ENCODE peak calls at places on chromosome 13, in five cellular contexts. F is A549, P is GM12878, O is K562, A is suprapubic skin. D is an unnamed sample.

GRCh38 chr13:100514788-100515409 is 73.7 kb downstream of the GGACT start:
- DNase-seq in F (peak; percentile 89), P (peak; percentile 27), O (peak; percentile 82), A (peak; percentile 88), D (peak; percentile 87)

GRCh38 chr13:110507678-110508381 is 53.7 kb downstream of the RAB20 start:
- DNase-seq in F (peak; percentile 16), P (no peak), O (peak; percentile 27), A (no peak), D (no peak)

GRCh38 chr13:98581971-98582702 is 5.2 kb upstream of the STK24 start:
- DNase-seq in F (no peak), P (no peak), O (no peak), A (no peak), D (no peak)

GRCh38 chr13:99647593-99647980 is 146.3 kb downstream of the TM9SF2 start:
- DNase-seq in F (no peak), P (no peak), O (no peak), A (no peak), D (no peak)

GRCh38 chr13:52004508-52005183 is 6.6 kb downstream of the ATP7B start:
- DNase-seq in F (no peak), P (no peak), O (no peak), A (no peak), D (no peak)

GRCh38 chr13:48006396-48006795 is 5.3 kb upstream of the SUCLA2 start:
- DNase-seq in F (no peak), P (no peak), O (no peak), A (no peak), D (no peak)

GRCh38 chr13:43564941-43565340 is 221.8 kb downstream of the ENOX1 start:
- DNase-seq in F (no peak), P (no peak), O (no peak), A (no peak), D (no peak)

GRCh38 chr13:37490176-37490575 is 108.4 kb downstream of the POSTN start:
- DNase-seq in F (no peak), P (no peak), O (no peak), A (no peak), D (no peak)

GRCh38 chr13:24675806-24676570 is 4.2 kb upstream of the ATP12A start:
- DNase-seq in F (no peak), P (no peak), O (no peak), A (peak; percentile 45), D (no peak)

GRCh38 chr13:59437902-59438301 is 725.8 kb downstream of the DIAPH3 start:
- DNase-seq in F (no peak), P (no peak), O (no peak), A (no peak), D (no peak)

GRCh38 chr13:75458696-75459422 is 23.1 kb downstream of the TBC1D4 start:
- DNase-seq in F (no peak), P (peak; percentile 49), O (no peak), A (no peak), D (no peak)

GRCh38 chr13:97878421-97879375 is 74.8 kb upstream of the IPO5 start:
- DNase-seq in F (no peak), P (no peak), O (no peak), A (no peak), D (no peak)

GRCh38 chr13:47611664-47612288 is 389.3 kb downstream of the SUCLA2 start:
- DNase-seq in F (no peak), P (no peak), O (no peak), A (no peak), D (no peak)

GRCh38 chr13:91740811-91741210 is 342.4 kb downstream of the GPC5 start:
- DNase-seq in F (no peak), P (no peak), O (no peak), A (no peak), D (no peak)

GRCh38 chr13:35514166-35514565 is 37.7 kb upstream of the MAB21L1 start:
- DNase-seq in F (no peak), P (no peak), O (no peak), A (no peak), D (no peak)

GRCh38 chr13:109297628-109298027 is 488.8 kb downstream of the IRS2 start:
- DNase-seq in F (no peak), P (no peak), O (no peak), A (no peak), D (no peak)
- TF ChIP-seq EP300 in F (no peak), P (no peak), O (no peak), A (no peak), D (no peak)

DNA sequence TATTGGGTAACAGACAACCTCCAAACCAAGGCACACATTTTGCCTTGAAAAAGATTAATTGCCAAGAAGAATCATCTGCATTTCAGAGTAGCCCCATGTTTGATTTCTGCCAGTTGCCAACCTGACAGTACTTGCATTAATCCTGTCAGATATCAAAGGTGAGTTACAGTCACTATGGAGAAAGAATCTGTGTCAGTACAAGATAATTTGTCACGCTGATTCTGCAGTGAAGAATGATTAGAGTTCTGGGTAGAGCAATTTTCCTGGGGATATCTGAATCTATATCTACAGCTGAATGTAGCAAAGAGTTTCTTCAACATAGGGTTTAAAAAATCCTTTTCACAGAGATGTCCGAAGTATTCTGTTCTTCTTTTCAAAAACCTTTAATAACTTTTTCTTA is 150.7 kb downstream of the AKAP11 start:
- DNase-seq in F (no peak), P (no peak), O (no peak), A (no peak), D (no peak)
- TF ChIP-seq EP300 in F (no peak), P (no peak), O (no peak), A (no peak), D (no peak)

DNA sequence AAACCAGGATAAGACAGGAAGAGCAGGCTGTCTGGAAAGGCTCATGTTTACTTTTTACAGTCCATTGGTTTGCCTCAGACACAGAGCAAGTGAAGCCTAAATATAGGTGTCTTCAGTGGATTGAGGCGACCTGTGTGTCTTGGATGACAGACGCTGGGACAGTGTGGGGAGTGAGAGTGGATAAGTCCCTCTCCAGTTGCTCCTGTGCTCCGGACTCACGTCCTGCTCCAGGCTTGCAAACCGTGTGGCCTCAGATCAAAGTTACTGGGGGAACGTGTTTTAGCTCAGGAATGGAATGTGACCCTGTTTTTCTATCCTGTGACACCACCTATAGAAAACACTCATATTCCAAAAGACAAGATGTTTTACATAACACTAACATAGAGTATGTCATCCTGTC is 465.7 kb downstream of the MYO16 start:
- DNase-seq in F (no peak), P (no peak), O (no peak), A (no peak), D (no peak)
- TF ChIP-seq EP300 in F (no peak), P (no peak), O (no peak), A (no peak), D (no peak)

DNA sequence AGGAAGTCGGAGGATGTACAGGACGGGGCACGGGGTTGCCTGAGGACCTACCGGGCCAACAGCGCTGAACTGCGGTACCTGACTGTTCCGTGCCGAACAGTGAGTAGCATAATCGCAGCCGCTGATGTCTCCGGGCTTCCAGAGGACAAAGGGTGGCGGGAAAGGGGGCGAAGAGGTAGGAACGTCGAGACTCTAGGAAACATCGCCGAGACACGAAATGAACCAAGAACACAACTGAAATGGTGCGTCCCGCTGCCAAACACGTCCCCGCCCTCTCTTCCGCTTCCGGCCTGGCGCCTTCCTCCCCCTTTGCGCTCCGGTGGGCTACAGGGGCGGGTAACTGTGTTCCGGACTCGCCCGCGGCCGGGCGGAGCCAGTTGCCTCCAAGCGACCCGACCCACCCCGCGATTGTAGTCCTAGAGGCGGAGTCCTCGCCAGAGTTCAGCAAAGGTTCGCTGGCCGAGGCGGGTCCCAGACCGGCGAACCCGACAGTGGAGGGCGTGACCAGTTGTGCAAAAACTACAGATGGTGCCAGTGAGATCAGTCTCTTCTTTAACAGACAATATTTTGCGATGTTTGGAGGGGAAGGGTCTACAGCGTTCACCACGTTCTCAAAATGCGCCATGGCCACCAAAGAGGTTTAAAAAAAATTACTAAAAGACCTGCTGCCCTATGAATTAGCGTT is at the start of gene MRPS31:
- DNase-seq in F (peak; percentile 72), P (peak; percentile 77), O (peak; percentile 84), A (peak; percentile 98), D (peak; percentile 97)
- TF ChIP-seq EP300 in F (no peak), P (no peak), O (peak; percentile 36), A (no peak), D (peak; percentile 4)

GRCh38 chr13:49308104-49308875 is 60.6 kb downstream of the CDADC1 start:
- DNase-seq in F (no peak), P (no peak), O (no peak), A (peak; percentile 92), D (peak; percentile 98)
- TF ChIP-seq EP300 in F (no peak), P (no peak), O (no peak), A (peak; percentile 27), D (peak; percentile 62)

DNA sequence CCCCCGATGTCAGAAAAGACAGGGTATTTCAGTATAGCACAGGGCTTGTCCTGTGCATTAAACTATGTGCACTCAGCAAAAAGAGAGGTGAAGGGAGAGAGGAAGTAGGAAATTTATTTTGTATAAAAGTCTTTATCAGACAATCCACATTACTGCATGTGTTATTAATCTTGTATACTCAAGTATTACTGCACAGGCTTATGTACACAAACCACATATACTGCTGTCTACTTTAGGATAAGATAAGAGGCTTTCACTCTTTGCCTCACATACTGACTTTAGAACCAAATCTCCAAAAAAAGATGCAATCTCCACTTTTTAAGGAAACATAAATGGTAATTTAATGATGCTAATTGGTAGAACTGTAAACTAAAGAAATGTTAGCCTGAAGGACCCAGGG is 500.9 kb downstream of the FOXO1 start:
- DNase-seq in F (no peak), P (no peak), O (no peak), A (no peak), D (no peak)
- TF ChIP-seq EP300 in F (no peak), P (no peak), O (no peak), A (no peak), D (no peak)

DNA sequence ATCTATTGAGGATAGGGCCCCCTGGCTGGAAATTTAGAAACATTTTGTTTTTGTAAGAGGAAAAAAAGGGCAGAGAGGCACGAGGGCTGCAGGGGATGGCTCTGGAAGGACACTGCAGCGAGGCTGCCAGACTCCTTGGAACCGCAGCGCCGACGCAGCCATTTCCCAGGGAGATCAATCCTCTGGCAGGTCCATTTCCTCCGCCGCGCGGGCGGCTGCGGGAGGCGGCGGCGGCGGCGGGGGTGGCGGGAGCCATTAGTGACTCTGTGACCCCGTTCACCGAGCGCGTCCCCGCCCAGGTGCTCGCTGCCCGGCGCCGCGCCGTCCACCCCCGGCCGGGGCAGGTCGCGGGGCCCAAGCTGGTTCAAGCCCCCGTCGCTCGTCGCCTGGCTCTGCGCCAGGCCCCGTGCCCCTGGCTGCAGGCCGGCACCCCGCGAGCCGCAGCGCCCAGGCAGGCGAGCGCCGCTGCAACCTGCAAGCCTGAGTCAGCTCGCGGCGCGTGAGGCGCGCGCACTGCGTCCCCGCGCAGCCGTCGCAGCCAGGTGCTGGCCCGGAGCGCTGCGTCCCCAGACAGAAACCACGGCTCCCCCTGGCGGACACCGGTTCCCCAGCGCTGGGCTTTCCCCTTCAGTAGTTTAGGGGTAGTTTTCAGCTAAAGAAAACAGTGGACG is 192.6 kb downstream of the KATNAL1 start:
- DNase-seq in F (peak; percentile 60), P (no peak), O (peak; percentile 77), A (peak; percentile 94), D (peak; percentile 94)
- TF ChIP-seq EP300 in F (no peak), P (no peak), O (no peak), A (no peak), D (no peak)

GRCh38 chr13:21039097-21039800 is 22.1 kb downstream of the LATS2 start:
- DNase-seq in F (no peak), P (no peak), O (no peak), A (no peak), D (peak; percentile 67)
- TF ChIP-seq EP300 in F (no peak), P (no peak), O (no peak), A (no peak), D (peak; percentile 59)

D was measured in sigmoid colon.